ENCODE peak calls at places on chromosomes 1 and 21, in eight cellular contexts. One of them, this sample, is unnamed.

GRCh38 chr1:203744008-203744972 is 20.7 kb upstream of the LAX1 start:
- DNase-seq in IMR-90: peak; percentile 32
- DNase-seq in breast epithelium: peak; percentile 59
- DNase-seq in tibial nerve: peak; percentile 75
- DNase-seq in body of pancreas: no peak
- DNase-seq in ovary: peak; percentile 67
- DNase-seq in heart left ventricle: peak; percentile 61
- DNase-seq in A549: no peak
- DNase-seq in this sample: peak; percentile 47

GRCh38 chr1:236659792-236660587 is 26.3 kb upstream of the ACTN2 start:
- DNase-seq in IMR-90: no peak
- DNase-seq in breast epithelium: no peak
- DNase-seq in tibial nerve: no peak
- DNase-seq in body of pancreas: no peak
- DNase-seq in ovary: no peak
- DNase-seq in heart left ventricle: peak; percentile 30
- DNase-seq in A549: no peak
- DNase-seq in this sample: no peak

GRCh38 chr1:162389021-162389818 is 7.7 kb downstream of the C1orf226 start:
- DNase-seq in IMR-90: peak; percentile 30
- DNase-seq in breast epithelium: no peak
- DNase-seq in tibial nerve: no peak
- DNase-seq in body of pancreas: no peak
- DNase-seq in ovary: no peak
- DNase-seq in heart left ventricle: no peak
- DNase-seq in A549: no peak
- DNase-seq in this sample: no peak

GRCh38 chr1:68590473-68590872 is 93.6 kb upstream of the DEPDC1 start:
- DNase-seq in IMR-90: no peak
- DNase-seq in breast epithelium: no peak
- DNase-seq in tibial nerve: no peak
- DNase-seq in body of pancreas: no peak
- DNase-seq in ovary: no peak
- DNase-seq in heart left ventricle: no peak
- DNase-seq in A549: no peak
- DNase-seq in this sample: no peak

GRCh38 chr1:22452401-22452963 is 831 bp downstream of the ZBTB40 start:
- DNase-seq in IMR-90: peak; percentile 38
- DNase-seq in breast epithelium: no peak
- DNase-seq in tibial nerve: peak; percentile 24
- DNase-seq in body of pancreas: peak; percentile 55
- DNase-seq in ovary: no peak
- DNase-seq in heart left ventricle: peak; percentile 48
- DNase-seq in A549: no peak
- DNase-seq in this sample: no peak

GRCh38 chr1:100516854-100517253 is 21.1 kb upstream of the GPR88 start:
- DNase-seq in IMR-90: no peak
- DNase-seq in breast epithelium: no peak
- DNase-seq in tibial nerve: no peak
- DNase-seq in body of pancreas: no peak
- DNase-seq in ovary: no peak
- DNase-seq in heart left ventricle: no peak
- DNase-seq in A549: no peak
- DNase-seq in this sample: no peak

GRCh38 chr1:168689726-168690602 is 39.0 kb downstream of the DPT start:
- DNase-seq in IMR-90: no peak
- DNase-seq in breast epithelium: no peak
- DNase-seq in tibial nerve: no peak
- DNase-seq in body of pancreas: peak; percentile 60
- DNase-seq in ovary: no peak
- DNase-seq in heart left ventricle: no peak
- DNase-seq in A549: no peak
- DNase-seq in this sample: no peak

GRCh38 chr1:43069481-43070050 is 102.5 kb downstream of the EBNA1BP2 start:
- DNase-seq in IMR-90: no peak
- DNase-seq in breast epithelium: no peak
- DNase-seq in tibial nerve: no peak
- DNase-seq in body of pancreas: no peak
- DNase-seq in ovary: no peak
- DNase-seq in heart left ventricle: no peak
- DNase-seq in A549: no peak
- DNase-seq in this sample: no peak

GRCh38 chr1:152036316-152037216 is at the start of gene S100A11:
- DNase-seq in IMR-90: peak; percentile 82
- DNase-seq in breast epithelium: peak; percentile 92
- DNase-seq in tibial nerve: peak; percentile 89
- DNase-seq in body of pancreas: peak; percentile 91
- DNase-seq in ovary: peak; percentile 89
- DNase-seq in heart left ventricle: peak; percentile 95
- DNase-seq in A549: peak; percentile 84
- DNase-seq in this sample: peak; percentile 57

GRCh38 chr1:2585318-2586092 is 1.1 kb upstream of the PRXL2B start:
- DNase-seq in IMR-90: peak; percentile 24
- DNase-seq in breast epithelium: no peak
- DNase-seq in tibial nerve: peak; percentile 74
- DNase-seq in body of pancreas: peak; percentile 56
- DNase-seq in ovary: peak; percentile 79
- DNase-seq in heart left ventricle: peak; percentile 86
- DNase-seq in A549: peak; percentile 31
- DNase-seq in this sample: peak; percentile 63

GRCh38 chr21:20617130-20617529 is 381.1 kb upstream of the NCAM2 start:
- DNase-seq in IMR-90: no peak
- DNase-seq in breast epithelium: no peak
- DNase-seq in tibial nerve: no peak
- DNase-seq in body of pancreas: no peak
- DNase-seq in ovary: no peak
- DNase-seq in heart left ventricle: no peak
- DNase-seq in A549: no peak
- DNase-seq in this sample: no peak

GRCh38 chr1:150613061-150613920 is 16.1 kb downstream of the ENSA start:
- DNase-seq in IMR-90: peak; percentile 98
- DNase-seq in breast epithelium: no peak
- DNase-seq in tibial nerve: peak; percentile 43
- DNase-seq in body of pancreas: peak; percentile 44
- DNase-seq in ovary: no peak
- DNase-seq in heart left ventricle: no peak
- DNase-seq in A549: peak; percentile 66
- DNase-seq in this sample: no peak

GRCh38 chr21:45894107-45894810 is 87.3 kb upstream of the COL6A1 start:
- DNase-seq in IMR-90: peak; percentile 85
- DNase-seq in breast epithelium: no peak
- DNase-seq in tibial nerve: no peak
- DNase-seq in body of pancreas: no peak
- DNase-seq in ovary: no peak
- DNase-seq in heart left ventricle: peak; percentile 80
- DNase-seq in A549: no peak
- DNase-seq in this sample: no peak

GRCh38 chr1:148160421-148161251 is 8.6 kb upstream of the NBPF11 start:
- DNase-seq in IMR-90: no peak
- DNase-seq in breast epithelium: no peak
- DNase-seq in tibial nerve: no peak
- DNase-seq in body of pancreas: no peak
- DNase-seq in ovary: no peak
- DNase-seq in heart left ventricle: no peak
- DNase-seq in A549: no peak
- DNase-seq in this sample: no peak

GRCh38 chr1:66446261-66447001 is 87.5 kb upstream of the SGIP1 start:
- DNase-seq in IMR-90: peak; percentile 76
- DNase-seq in breast epithelium: no peak
- DNase-seq in tibial nerve: peak; percentile 61
- DNase-seq in body of pancreas: peak; percentile 30
- DNase-seq in ovary: no peak
- DNase-seq in heart left ventricle: no peak
- DNase-seq in A549: peak; percentile 25
- DNase-seq in this sample: no peak
- TF ChIP-seq CTCF in IMR-90: peak; percentile 98
- TF ChIP-seq CTCF in breast epithelium: peak; percentile 94
- TF ChIP-seq CTCF in tibial nerve: peak; percentile 76
- TF ChIP-seq CTCF in body of pancreas: peak; percentile 94
- TF ChIP-seq CTCF in ovary: peak; percentile 70
- TF ChIP-seq CTCF in heart left ventricle: peak; percentile 83
- TF ChIP-seq CTCF in A549: peak; percentile 80
- TF ChIP-seq CTCF in this sample: peak; percentile 95

GRCh38 chr1:247373721-247374141 is 42.1 kb upstream of the ZNF496 start:
- DNase-seq in IMR-90: peak; percentile 32
- DNase-seq in breast epithelium: no peak
- DNase-seq in tibial nerve: peak; percentile 70
- DNase-seq in body of pancreas: peak; percentile 23
- DNase-seq in ovary: peak; percentile 48
- DNase-seq in heart left ventricle: peak; percentile 56
- DNase-seq in A549: no peak
- DNase-seq in this sample: no peak
- H3K4me3 ChIP-seq in IMR-90: no peak overlapping the region
- H3K4me3 ChIP-seq in breast epithelium: peak overlapping the region; percentile 36
- H3K4me3 ChIP-seq in tibial nerve: peak overlapping the region; percentile 17
- H3K4me3 ChIP-seq in body of pancreas: no peak overlapping the region
- H3K4me3 ChIP-seq in ovary: peak overlapping the region; percentile 36
- H3K4me3 ChIP-seq in heart left ventricle: peak overlapping the region; percentile 35
- H3K4me3 ChIP-seq in A549: no peak overlapping the region
- H3K4me3 ChIP-seq in this sample: no peak overlapping the region

DNA sequence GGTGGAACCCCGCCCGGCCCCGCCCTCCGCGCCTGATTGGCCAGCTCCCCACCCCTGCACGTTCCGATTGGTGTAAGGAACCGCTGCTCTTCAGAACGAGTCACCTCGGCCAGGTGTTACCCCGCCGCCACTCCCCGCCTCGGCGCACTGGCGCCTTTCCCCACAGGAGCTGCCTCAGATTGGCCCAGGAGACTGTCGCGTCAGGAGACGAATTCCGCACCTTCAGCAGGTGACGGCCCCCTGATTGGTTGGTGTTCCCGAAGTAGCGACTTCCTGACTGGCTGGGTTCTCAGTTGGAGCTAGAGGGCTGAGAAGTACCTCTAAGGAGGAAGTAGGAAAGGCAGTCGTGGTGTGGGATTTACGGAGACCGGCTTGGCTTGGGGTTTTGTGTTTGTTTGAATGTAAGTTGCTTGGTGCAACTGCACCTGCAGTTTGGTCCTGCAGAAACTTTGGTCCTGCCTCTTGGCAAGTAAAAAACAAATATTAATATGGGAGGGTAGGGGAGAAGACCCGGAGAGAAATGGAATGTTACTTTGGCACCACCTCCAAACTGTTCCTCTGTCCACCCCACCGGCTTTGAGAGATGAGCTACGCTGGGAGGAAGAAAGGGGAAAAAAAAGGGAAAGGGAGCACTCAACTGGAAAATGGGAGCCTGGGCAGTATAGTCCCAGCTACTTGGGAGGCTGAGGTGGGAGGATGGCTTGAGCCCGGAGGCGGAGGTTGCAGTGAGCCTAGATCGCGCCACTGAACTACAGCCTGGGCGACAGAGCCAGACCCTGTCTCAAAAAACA is 411 bp upstream of the F11R start:
- DNase-seq in IMR-90: peak; percentile 20
- DNase-seq in breast epithelium: peak; percentile 98
- DNase-seq in tibial nerve: peak; percentile 43
- DNase-seq in body of pancreas: peak; percentile 99
- DNase-seq in ovary: peak; percentile 81
- DNase-seq in heart left ventricle: peak; percentile 77
- DNase-seq in A549: peak; percentile 99
- DNase-seq in this sample: peak; percentile 53
- TF ChIP-seq POLR2A in IMR-90: no peak
- TF ChIP-seq POLR2A in breast epithelium: no peak
- TF ChIP-seq POLR2A in tibial nerve: no peak
- TF ChIP-seq POLR2A in body of pancreas: peak; percentile 98
- TF ChIP-seq POLR2A in ovary: no peak
- TF ChIP-seq POLR2A in heart left ventricle: peak; percentile 9
- TF ChIP-seq POLR2A in A549: peak; percentile 50
- TF ChIP-seq POLR2A in this sample: no peak

GRCh38 chr1:181083842-181084605 is 4.5 kb upstream of the IER5 start:
- DNase-seq in IMR-90: no peak
- DNase-seq in breast epithelium: no peak
- DNase-seq in tibial nerve: peak; percentile 35
- DNase-seq in body of pancreas: peak; percentile 68
- DNase-seq in ovary: no peak
- DNase-seq in heart left ventricle: peak; percentile 58
- DNase-seq in A549: no peak
- DNase-seq in this sample: peak; percentile 71
- TF ChIP-seq CTCF in IMR-90: peak; percentile 37
- TF ChIP-seq CTCF in breast epithelium: peak; percentile 61
- TF ChIP-seq CTCF in tibial nerve: peak; percentile 36
- TF ChIP-seq CTCF in body of pancreas: peak; percentile 80
- TF ChIP-seq CTCF in ovary: no peak
- TF ChIP-seq CTCF in heart left ventricle: peak; percentile 37
- TF ChIP-seq CTCF in A549: peak; percentile 70
- TF ChIP-seq CTCF in this sample: peak; percentile 71

GRCh38 chr1:51234721-51235425 is 1.2 kb upstream of the RNF11 start:
- DNase-seq in IMR-90: peak; percentile 33
- DNase-seq in breast epithelium: peak; percentile 66
- DNase-seq in tibial nerve: peak; percentile 56
- DNase-seq in body of pancreas: peak; percentile 80
- DNase-seq in ovary: peak; percentile 55
- DNase-seq in heart left ventricle: peak; percentile 61
- DNase-seq in A549: no peak
- DNase-seq in this sample: peak; percentile 72
- H3K4me3 ChIP-seq in IMR-90: no peak overlapping the region
- H3K4me3 ChIP-seq in breast epithelium: no peak overlapping the region
- H3K4me3 ChIP-seq in tibial nerve: no peak overlapping the region
- H3K4me3 ChIP-seq in body of pancreas: no peak overlapping the region
- H3K4me3 ChIP-seq in ovary: no peak overlapping the region
- H3K4me3 ChIP-seq in heart left ventricle: no peak overlapping the region
- H3K4me3 ChIP-seq in A549: no peak overlapping the region
- H3K4me3 ChIP-seq in this sample: peak overlapping the region; percentile 84

GRCh38 chr21:44801468-44802395 is at the start of gene UBE2G2:
- DNase-seq in IMR-90: peak; percentile 65
- DNase-seq in breast epithelium: peak; percentile 76
- DNase-seq in tibial nerve: peak; percentile 57
- DNase-seq in body of pancreas: peak; percentile 77
- DNase-seq in ovary: peak; percentile 89
- DNase-seq in heart left ventricle: peak; percentile 86
- DNase-seq in A549: peak; percentile 72
- DNase-seq in this sample: peak; percentile 74
- TF ChIP-seq POLR2A in IMR-90: peak; percentile 39
- TF ChIP-seq POLR2A in breast epithelium: no peak
- TF ChIP-seq POLR2A in tibial nerve: peak; percentile 49
- TF ChIP-seq POLR2A in body of pancreas: peak; percentile 71
- TF ChIP-seq POLR2A in ovary: peak; percentile 57
- TF ChIP-seq POLR2A in heart left ventricle: peak; percentile 83
- TF ChIP-seq POLR2A in A549: no peak
- TF ChIP-seq POLR2A in this sample: peak; percentile 87

GRCh38 chr1:87334351-87335174 is 5.9 kb downstream of the LMO4 start:
- DNase-seq in IMR-90: peak; percentile 36
- DNase-seq in breast epithelium: no peak
- DNase-seq in tibial nerve: no peak
- DNase-seq in body of pancreas: no peak
- DNase-seq in ovary: peak; percentile 33
- DNase-seq in heart left ventricle: peak; percentile 32
- DNase-seq in A549: no peak
- DNase-seq in this sample: no peak

GRCh38 chr1:87333692-87334347 is 5.1 kb downstream of the LMO4 start:
- DNase-seq in IMR-90: peak; percentile 36
- DNase-seq in breast epithelium: no peak
- DNase-seq in tibial nerve: no peak
- DNase-seq in body of pancreas: no peak
- DNase-seq in ovary: no peak
- DNase-seq in heart left ventricle: no peak
- DNase-seq in A549: no peak
- DNase-seq in this sample: no peak

GRCh38 chr1:87336623-87337067 is 8.0 kb downstream of the LMO4 start:
- DNase-seq in IMR-90: no peak
- DNase-seq in breast epithelium: no peak
- DNase-seq in tibial nerve: no peak
- DNase-seq in body of pancreas: no peak
- DNase-seq in ovary: no peak
- DNase-seq in heart left ventricle: no peak
- DNase-seq in A549: no peak
- DNase-seq in this sample: no peak

GRCh38 chr1:87337606-87338005 is 8.9 kb downstream of the LMO4 start:
- DNase-seq in IMR-90: no peak
- DNase-seq in breast epithelium: no peak
- DNase-seq in tibial nerve: no peak
- DNase-seq in body of pancreas: no peak
- DNase-seq in ovary: no peak
- DNase-seq in heart left ventricle: no peak
- DNase-seq in A549: no peak
- DNase-seq in this sample: no peak

GRCh38 chr1:87335175-87335992 is 6.7 kb downstream of the LMO4 start:
- DNase-seq in IMR-90: peak; percentile 35
- DNase-seq in breast epithelium: peak; percentile 62
- DNase-seq in tibial nerve: no peak
- DNase-seq in body of pancreas: peak; percentile 60
- DNase-seq in ovary: peak; percentile 68
- DNase-seq in heart left ventricle: peak; percentile 79
- DNase-seq in A549: peak; percentile 25
- DNase-seq in this sample: peak; percentile 47
- TF ChIP-seq CTCF in IMR-90: peak; percentile 45
- TF ChIP-seq CTCF in breast epithelium: peak; percentile 16
- TF ChIP-seq CTCF in tibial nerve: peak; percentile 10
- TF ChIP-seq CTCF in body of pancreas: peak; percentile 60
- TF ChIP-seq CTCF in ovary: no peak
- TF ChIP-seq CTCF in heart left ventricle: peak; percentile 43
- TF ChIP-seq CTCF in A549: peak; percentile 22
- TF ChIP-seq CTCF in this sample: no peak